ENCODE peak calls at places on chromosomes 3 and 15, in nine cellular contexts. I, M, Y, E, T, V, S, N and W are unnamed samples.

GRCh38 chr3:52012699-52013098 is 17.0 kb upstream of the RPL29 start:
- DNase-seq in N (no peak), S (no peak), I (no peak), T (no peak), E (no peak), Y (no peak), M (no peak), V (no peak), W (no peak)

GRCh38 chr15:91867581-91868026 is 14.1 kb downstream of the SLCO3A1 start:
- DNase-seq in N (no peak), T (no peak), I (peak), E (peak), M (peak), Y (peak), S (peak), V (peak), W (peak)

GRCh38 chr15:66849746-66850077 is 147.7 kb downstream of the SMAD6 start:
- DNase-seq in Y (no peak), V (no peak), T (no peak), M (no peak), N (no peak), S (no peak), E (no peak), I (no peak), W (no peak)

GRCh38 chr15:28885289-28885629 is 515 bp upstream of the APBA2 start:
- DNase-seq in V (no peak), T (peak), M (no peak), N (no peak), Y (peak), I (no peak), E (no peak), S (no peak), W (no peak)

GRCh38 chr3:150410311-150411105 is 2.4 kb downstream of the TSC22D2 start:
- DNase-seq in S (peak), M (no peak), E (no peak), V (no peak), N (peak), Y (peak), T (peak), I (peak), W (peak)

GRCh38 chr15:72421484-72421883 is 23.4 kb downstream of the TMEM202 start:
- DNase-seq in Y (peak), S (no peak), M (no peak), I (no peak), E (no peak), V (no peak), T (no peak), N (no peak), W (no peak)

GRCh38 chr15:51623386-51623938 is 891 bp upstream of the DMXL2 start:
- DNase-seq in T (no peak), I (no peak), M (no peak), V (no peak), N (no peak), Y (peak), E (no peak), S (no peak), W (no peak)

GRCh38 chr15:52093167-52093538 is 19.4 kb downstream of the BCL2L10 start:
- DNase-seq in N (no peak), I (no peak), S (no peak), T (no peak), V (no peak), E (no peak), Y (no peak), M (no peak), W (no peak)